ENCODE peak calls at places on chromosomes 2 and 18, in ten cellular contexts. One of them, this sample, is unnamed.
A peak's percentile ranks its signal among the peaks of the same experiment; 100 is the strongest.

GRCh38 chr2:97067279-97068004 is 27.2 kb downstream of the FAHD2B start:
- DNase-seq in NCI-H774: no peak
- DNase-seq in GM06990: no peak
- DNase-seq in T-helper 9 cell: no peak
- DNase-seq in neuronal stem cell: no peak
- DNase-seq in left cardiac atrium: no peak
- DNase-seq in endodermal cell: no peak
- DNase-seq in BE2C: no peak
- DNase-seq in Right ventricle myocardium inferior: no peak
- DNase-seq in stimulated activated CD8-positive, alpha-beta memory T cell treated with anti-CD3 and anti-CD28 coated beads, Interleukin-15, amount 100 ng/mL, for 1 hour: no peak
- DNase-seq in this sample: no peak

GRCh38 chr2:181770145-181770544 is 89.8 kb upstream of the NEUROD1 start:
- DNase-seq in GM06990: no peak
- DNase-seq in endodermal cell: no peak
- DNase-seq in T-helper 9 cell: no peak
- DNase-seq in BE2C: no peak
- DNase-seq in left cardiac atrium: no peak
- DNase-seq in NCI-H774: no peak
- DNase-seq in Right ventricle myocardium inferior: no peak
- DNase-seq in stimulated activated CD8-positive, alpha-beta memory T cell treated with anti-CD3 and anti-CD28 coated beads, Interleukin-15, amount 100 ng/mL, for 1 hour: no peak
- DNase-seq in neuronal stem cell: no peak
- DNase-seq in this sample: no peak

GRCh38 chr2:235834781-235835180 is 333.4 kb downstream of the GBX2 start:
- DNase-seq in NCI-H774: no peak
- DNase-seq in GM06990: no peak
- DNase-seq in stimulated activated CD8-positive, alpha-beta memory T cell treated with anti-CD3 and anti-CD28 coated beads, Interleukin-15, amount 100 ng/mL, for 1 hour: no peak
- DNase-seq in Right ventricle myocardium inferior: no peak
- DNase-seq in T-helper 9 cell: no peak
- DNase-seq in endodermal cell: no peak
- DNase-seq in BE2C: no peak
- DNase-seq in left cardiac atrium: no peak
- DNase-seq in neuronal stem cell: no peak
- DNase-seq in this sample: no peak

GRCh38 chr2:120709608-120710041 is 26.0 kb upstream of the GLI2 start:
- DNase-seq in NCI-H774: no peak
- DNase-seq in endodermal cell: peak; percentile 79
- DNase-seq in GM06990: no peak
- DNase-seq in left cardiac atrium: no peak
- DNase-seq in neuronal stem cell: no peak
- DNase-seq in BE2C: no peak
- DNase-seq in stimulated activated CD8-positive, alpha-beta memory T cell treated with anti-CD3 and anti-CD28 coated beads, Interleukin-15, amount 100 ng/mL, for 1 hour: no peak
- DNase-seq in T-helper 9 cell: no peak
- DNase-seq in Right ventricle myocardium inferior: no peak
- DNase-seq in this sample: no peak

GRCh38 chr18:34661464-34662087 is 48.5 kb upstream of the DTNA start:
- DNase-seq in Right ventricle myocardium inferior: no peak
- DNase-seq in neuronal stem cell: peak; percentile 61
- DNase-seq in NCI-H774: no peak
- DNase-seq in left cardiac atrium: no peak
- DNase-seq in stimulated activated CD8-positive, alpha-beta memory T cell treated with anti-CD3 and anti-CD28 coated beads, Interleukin-15, amount 100 ng/mL, for 1 hour: no peak
- DNase-seq in T-helper 9 cell: no peak
- DNase-seq in GM06990: no peak
- DNase-seq in endodermal cell: peak; percentile 60
- DNase-seq in BE2C: no peak
- DNase-seq in this sample: no peak

GRCh38 chr18:35284846-35285245 is 5.2 kb downstream of the ZSCAN30 start:
- DNase-seq in Right ventricle myocardium inferior: no peak
- DNase-seq in neuronal stem cell: no peak
- DNase-seq in endodermal cell: no peak
- DNase-seq in BE2C: no peak
- DNase-seq in T-helper 9 cell: no peak
- DNase-seq in NCI-H774: no peak
- DNase-seq in GM06990: no peak
- DNase-seq in stimulated activated CD8-positive, alpha-beta memory T cell treated with anti-CD3 and anti-CD28 coated beads, Interleukin-15, amount 100 ng/mL, for 1 hour: no peak
- DNase-seq in left cardiac atrium: no peak
- DNase-seq in this sample: no peak

GRCh38 chr2:225337183-225337582 is 62.3 kb upstream of the NYAP2 start:
- DNase-seq in stimulated activated CD8-positive, alpha-beta memory T cell treated with anti-CD3 and anti-CD28 coated beads, Interleukin-15, amount 100 ng/mL, for 1 hour: no peak
- DNase-seq in neuronal stem cell: peak; percentile 24
- DNase-seq in GM06990: no peak
- DNase-seq in endodermal cell: no peak
- DNase-seq in Right ventricle myocardium inferior: no peak
- DNase-seq in T-helper 9 cell: no peak
- DNase-seq in left cardiac atrium: no peak
- DNase-seq in BE2C: no peak
- DNase-seq in NCI-H774: no peak
- DNase-seq in this sample: no peak

GRCh38 chr2:215967590-215968373 is 45.6 kb downstream of the MREG start:
- DNase-seq in stimulated activated CD8-positive, alpha-beta memory T cell treated with anti-CD3 and anti-CD28 coated beads, Interleukin-15, amount 100 ng/mL, for 1 hour: no peak
- DNase-seq in endodermal cell: no peak
- DNase-seq in GM06990: no peak
- DNase-seq in BE2C: no peak
- DNase-seq in T-helper 9 cell: no peak
- DNase-seq in NCI-H774: no peak
- DNase-seq in Right ventricle myocardium inferior: no peak
- DNase-seq in left cardiac atrium: no peak
- DNase-seq in neuronal stem cell: no peak
- DNase-seq in this sample: peak; percentile 6

GRCh38 chr2:144875996-144876395 is 356.1 kb upstream of the ZEB2 start:
- DNase-seq in BE2C: no peak
- DNase-seq in GM06990: no peak
- DNase-seq in T-helper 9 cell: no peak
- DNase-seq in endodermal cell: no peak
- DNase-seq in NCI-H774: no peak
- DNase-seq in Right ventricle myocardium inferior: no peak
- DNase-seq in left cardiac atrium: no peak
- DNase-seq in neuronal stem cell: no peak
- DNase-seq in stimulated activated CD8-positive, alpha-beta memory T cell treated with anti-CD3 and anti-CD28 coated beads, Interleukin-15, amount 100 ng/mL, for 1 hour: no peak
- DNase-seq in this sample: no peak

GRCh38 chr18:76491436-76491800 is 3.6 kb downstream of the ZNF516 start:
- DNase-seq in stimulated activated CD8-positive, alpha-beta memory T cell treated with anti-CD3 and anti-CD28 coated beads, Interleukin-15, amount 100 ng/mL, for 1 hour: no peak
- DNase-seq in neuronal stem cell: peak; percentile 59
- DNase-seq in endodermal cell: peak; percentile 91
- DNase-seq in NCI-H774: peak; percentile 58
- DNase-seq in GM06990: peak; percentile 68
- DNase-seq in T-helper 9 cell: peak; percentile 48
- DNase-seq in BE2C: peak; percentile 76
- DNase-seq in left cardiac atrium: peak; percentile 84
- DNase-seq in Right ventricle myocardium inferior: peak; percentile 90
- DNase-seq in this sample: peak; percentile 68

GRCh38 chr2:237590272-237591020 is at the start of gene RAB17:
- DNase-seq in GM06990: no peak
- DNase-seq in endodermal cell: peak; percentile 88
- DNase-seq in T-helper 9 cell: no peak
- DNase-seq in NCI-H774: peak; percentile 68
- DNase-seq in neuronal stem cell: no peak
- DNase-seq in left cardiac atrium: no peak
- DNase-seq in stimulated activated CD8-positive, alpha-beta memory T cell treated with anti-CD3 and anti-CD28 coated beads, Interleukin-15, amount 100 ng/mL, for 1 hour: no peak
- DNase-seq in Right ventricle myocardium inferior: no peak
- DNase-seq in BE2C: no peak
- DNase-seq in this sample: no peak

GRCh38 chr2:75309596-75310290 is 110.4 kb upstream of the TACR1 start:
- DNase-seq in neuronal stem cell: no peak
- DNase-seq in GM06990: no peak
- DNase-seq in Right ventricle myocardium inferior: no peak
- DNase-seq in left cardiac atrium: no peak
- DNase-seq in endodermal cell: no peak
- DNase-seq in stimulated activated CD8-positive, alpha-beta memory T cell treated with anti-CD3 and anti-CD28 coated beads, Interleukin-15, amount 100 ng/mL, for 1 hour: no peak
- DNase-seq in T-helper 9 cell: no peak
- DNase-seq in NCI-H774: no peak
- DNase-seq in BE2C: no peak
- DNase-seq in this sample: no peak

GRCh38 chr2:232512557-232512956 is 7.6 kb upstream of the PRSS56 start:
- DNase-seq in BE2C: peak; percentile 83
- DNase-seq in left cardiac atrium: no peak
- DNase-seq in neuronal stem cell: no peak
- DNase-seq in endodermal cell: no peak
- DNase-seq in NCI-H774: no peak
- DNase-seq in GM06990: no peak
- DNase-seq in T-helper 9 cell: no peak
- DNase-seq in Right ventricle myocardium inferior: no peak
- DNase-seq in stimulated activated CD8-positive, alpha-beta memory T cell treated with anti-CD3 and anti-CD28 coated beads, Interleukin-15, amount 100 ng/mL, for 1 hour: no peak
- DNase-seq in this sample: no peak

GRCh38 chr2:52629944-52630343 is 1137.7 kb upstream of the CHAC2 start:
- DNase-seq in NCI-H774: no peak
- DNase-seq in stimulated activated CD8-positive, alpha-beta memory T cell treated with anti-CD3 and anti-CD28 coated beads, Interleukin-15, amount 100 ng/mL, for 1 hour: no peak
- DNase-seq in GM06990: no peak
- DNase-seq in BE2C: no peak
- DNase-seq in T-helper 9 cell: no peak
- DNase-seq in left cardiac atrium: no peak
- DNase-seq in neuronal stem cell: no peak
- DNase-seq in Right ventricle myocardium inferior: no peak
- DNase-seq in endodermal cell: no peak
- DNase-seq in this sample: no peak

GRCh38 chr2:164068063-164068462 is 332.3 kb upstream of the FIGN start:
- DNase-seq in T-helper 9 cell: no peak
- DNase-seq in neuronal stem cell: no peak
- DNase-seq in endodermal cell: no peak
- DNase-seq in left cardiac atrium: no peak
- DNase-seq in GM06990: no peak
- DNase-seq in stimulated activated CD8-positive, alpha-beta memory T cell treated with anti-CD3 and anti-CD28 coated beads, Interleukin-15, amount 100 ng/mL, for 1 hour: no peak
- DNase-seq in Right ventricle myocardium inferior: no peak
- DNase-seq in NCI-H774: no peak
- DNase-seq in BE2C: no peak
- DNase-seq in this sample: no peak

GRCh38 chr18:10875836-10876235 is 273.5 kb downstream of the PIEZO2 start:
- DNase-seq in stimulated activated CD8-positive, alpha-beta memory T cell treated with anti-CD3 and anti-CD28 coated beads, Interleukin-15, amount 100 ng/mL, for 1 hour: no peak
- DNase-seq in BE2C: no peak
- DNase-seq in Right ventricle myocardium inferior: no peak
- DNase-seq in neuronal stem cell: no peak
- DNase-seq in endodermal cell: no peak
- DNase-seq in GM06990: no peak
- DNase-seq in NCI-H774: no peak
- DNase-seq in left cardiac atrium: no peak
- DNase-seq in T-helper 9 cell: no peak
- DNase-seq in this sample: no peak

GRCh38 chr2:55519908-55520885 is 679 bp downstream of the CFAP36 start:
- DNase-seq in neuronal stem cell: peak; percentile 15
- DNase-seq in BE2C: no peak
- DNase-seq in stimulated activated CD8-positive, alpha-beta memory T cell treated with anti-CD3 and anti-CD28 coated beads, Interleukin-15, amount 100 ng/mL, for 1 hour: peak; percentile 24
- DNase-seq in left cardiac atrium: no peak
- DNase-seq in endodermal cell: peak; percentile 71
- DNase-seq in NCI-H774: peak; percentile 23
- DNase-seq in Right ventricle myocardium inferior: no peak
- DNase-seq in GM06990: no peak
- DNase-seq in T-helper 9 cell: peak; percentile 26
- DNase-seq in this sample: peak; percentile 43

GRCh38 chr2:24797644-24798043 is 4.4 kb downstream of the CENPO start:
- DNase-seq in BE2C: no peak
- DNase-seq in NCI-H774: no peak
- DNase-seq in stimulated activated CD8-positive, alpha-beta memory T cell treated with anti-CD3 and anti-CD28 coated beads, Interleukin-15, amount 100 ng/mL, for 1 hour: no peak
- DNase-seq in GM06990: no peak
- DNase-seq in neuronal stem cell: no peak
- DNase-seq in Right ventricle myocardium inferior: no peak
- DNase-seq in T-helper 9 cell: no peak
- DNase-seq in left cardiac atrium: no peak
- DNase-seq in endodermal cell: no peak
- DNase-seq in this sample: no peak

This sample was measured in activated CD4-positive, alpha-beta T cell treated with anti-CD3 and anti-CD28 coated beads for 48 hours.